ENCODE peak calls at places on chromosomes 11 and 22, in four cellular contexts. L is neural progenitor cell, G is K562, F is sigmoid colon. W is an unnamed sample. For H3K36me3, the result is how much of the 10 kb centered on the place peaks cover.

GRCh38 chr22:49692499-49693225 is 135.0 kb downstream of the BRD1 start:
- DNase-seq in L (no peak), G (no peak), F (no peak), W (no peak)

GRCh38 chr11:56497010-56497409 is 5.8 kb upstream of the OR5M8 start:
- DNase-seq in L (no peak), G (no peak), F (no peak), W (no peak)

GRCh38 chr11:2290351-2290841 is 11.3 kb downstream of the C11orf21 start:
- DNase-seq in L (no peak), G (no peak), F (peak), W (no peak)

GRCh38 chr22:45450101-45450785 is 36.8 kb downstream of the RIBC2 start:
- DNase-seq in L (no peak), G (no peak), F (no peak), W (no peak)

GRCh38 chr11:6755303-6755952 is 16.3 kb downstream of the OR2AG2 start:
- DNase-seq in L (peak), G (peak), F (no peak), W (no peak)

GRCh38 chr11:71086687-71087258 is 165.6 kb downstream of the SHANK2 start:
- DNase-seq in L (peak), G (peak), F (no peak), W (no peak)

GRCh38 chr22:33000342-33001280 is 57.6 kb downstream of the SYN3 start:
- DNase-seq in L (peak), G (peak), F (peak), W (no peak)

GRCh38 chr22:45450931-45451651 is 37.6 kb downstream of the RIBC2 start:
- DNase-seq in L (no peak), G (no peak), F (peak), W (peak)

GRCh38 chr11:69396948-69397307 is 84.5 kb upstream of the LINC01488 start:
- DNase-seq in L (no peak), G (no peak), F (no peak), W (no peak)
- TF ChIP-seq CTCF in L (no peak), G (no peak), F (no peak), W (no peak)

DNA sequence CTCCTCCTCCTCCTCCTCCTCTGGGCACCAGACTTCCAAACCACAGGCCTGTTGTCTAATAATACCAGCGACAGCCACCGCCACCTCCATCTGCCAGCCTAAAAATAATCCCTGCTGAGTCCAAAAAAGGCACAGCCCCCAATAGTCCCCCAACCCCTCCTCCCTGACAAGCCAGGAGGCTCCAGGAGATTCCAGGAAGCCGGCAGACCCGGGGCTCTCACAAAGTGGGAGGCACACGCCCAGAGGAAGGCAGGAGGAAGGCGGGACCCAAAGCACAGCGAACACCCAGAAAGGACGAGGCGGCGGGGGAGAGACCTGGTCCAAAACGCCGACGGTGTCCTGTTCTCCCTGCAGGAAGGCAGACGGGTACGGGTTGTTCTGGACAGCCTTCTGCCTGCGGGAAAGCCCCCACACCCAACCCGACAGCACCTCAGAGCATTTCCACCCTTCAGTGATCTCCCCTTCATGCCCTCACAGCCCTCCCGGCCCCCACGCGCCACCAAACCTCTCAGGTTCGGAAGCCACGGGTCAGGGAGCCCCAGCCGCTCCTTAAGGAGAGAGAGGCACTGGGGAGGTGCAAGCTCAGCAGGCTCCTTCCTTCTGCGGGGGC is 5.8 kb downstream of the IGSF9B start:
- DNase-seq in L (peak), G (no peak), F (no peak), W (no peak)
- H3K4me3 ChIP-seq in L (peak), G (no peak), F (peak), W (no peak)

DNA sequence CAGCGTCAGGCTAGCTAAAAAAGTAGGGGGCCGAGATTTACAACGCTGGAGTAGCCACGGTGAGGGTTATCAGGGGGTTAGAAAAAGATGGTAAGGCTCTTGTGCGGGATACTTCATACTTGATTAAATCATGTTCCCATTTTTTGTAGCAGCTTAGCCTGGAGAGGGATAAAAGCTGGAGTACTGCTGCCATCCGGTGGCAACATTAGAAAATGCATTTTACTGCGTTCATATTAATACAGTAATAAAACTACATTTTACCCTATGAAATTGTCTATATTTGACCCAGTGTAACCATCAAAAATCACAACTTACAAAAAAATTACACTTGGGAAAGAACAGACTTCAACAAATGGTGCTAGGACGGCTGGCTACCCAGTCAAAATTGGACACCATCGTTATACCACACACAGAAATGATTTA is 17.3 kb downstream of the RPUSD4 start:
- DNase-seq in L (peak), G (peak), F (no peak), W (no peak)
- H3K36me3 ChIP-seq in L (under half), G (half or more), F (under half), W (under half)

GRCh38 chr22:41092847-41093371 is 517 bp downstream of the EP300 start:
- DNase-seq in L (peak), G (peak), F (no peak), W (no peak)

GRCh38 chr22:41091139-41092022 is 1.0 kb upstream of the EP300 start:
- DNase-seq in L (peak), G (peak), F (peak), W (peak)

GRCh38 chr22:41096391-41096790 is 4.0 kb downstream of the EP300 start:
- DNase-seq in L (no peak), G (no peak), F (no peak), W (no peak)

GRCh38 chr22:41094036-41094435 is 1.6 kb downstream of the EP300 start:
- DNase-seq in L (peak), G (peak), F (no peak), W (no peak)

DNA sequence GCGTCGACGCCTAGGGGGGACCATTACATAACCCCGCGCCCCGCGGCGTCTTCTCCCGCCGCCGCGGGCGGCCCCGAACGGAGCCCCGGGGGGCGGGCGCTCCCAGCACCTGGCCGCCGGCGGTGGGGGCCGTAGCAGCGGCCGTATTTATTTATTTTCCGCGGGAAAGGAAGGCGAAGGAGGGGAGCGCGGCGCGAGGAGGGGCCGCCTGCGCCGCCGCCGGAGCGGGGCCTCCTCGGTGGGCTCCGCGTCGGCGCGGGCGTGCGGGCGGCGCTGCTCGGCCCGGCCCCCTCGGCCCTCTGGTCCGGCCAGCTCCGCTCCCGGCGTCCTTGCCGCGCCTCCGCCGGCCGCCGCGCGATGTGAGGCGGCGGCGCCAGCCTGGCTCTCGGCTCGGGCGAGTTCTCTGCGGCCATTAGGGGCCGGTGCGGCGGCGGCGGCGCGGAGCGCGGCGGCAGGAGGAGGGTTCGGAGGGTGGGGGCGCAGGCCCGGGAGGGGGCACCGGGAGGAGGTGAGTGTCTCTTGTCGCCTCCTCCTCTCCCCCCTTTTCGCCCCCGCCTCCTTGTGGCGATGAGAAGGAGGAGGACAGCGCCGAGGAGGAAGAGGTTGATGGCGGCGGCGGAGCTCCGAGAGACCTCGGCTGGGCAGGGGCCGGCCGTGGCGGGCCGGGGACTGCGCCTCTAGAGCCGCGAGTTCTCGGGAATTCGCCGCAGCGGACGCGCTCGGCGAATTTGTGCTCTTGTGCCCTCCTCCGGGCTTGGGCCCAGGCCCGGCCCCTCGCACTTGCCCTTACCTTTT is at the start of gene EP300:
- DNase-seq in L (peak), G (peak), F (peak), W (peak)
- TF ChIP-seq CTCF in L (peak), G (peak), F (no peak), W (peak)